ENCODE peak calls at places on chromosomes 12 and 14, in six cellular contexts. L is NCI-H1436 treated with DMSO at 0.1 percent for 48 hours; I is kidney glomerular epithelial cell; S is astrocyte; P is mucosa of gallbladder; M is stimulated activated CD4-positive, alpha-beta T cell treated with anti-CD3 and anti-CD28 coated beads, TNF-alpha, amount 100 ng/mL, for 1 hour. N is an unnamed sample.

GRCh38 chr12:106753526-106753925 is 21.0 kb upstream of the RIC8B start:
- DNase-seq in L (peak), S (no peak), I (no peak), M (no peak), P (no peak), N (no peak)

GRCh38 chr12:39975374-39975918 is 130.4 kb downstream of the SLC2A13 start:
- DNase-seq in P (no peak), I (no peak), S (peak), L (no peak), M (no peak), N (peak)

GRCh38 chr14:76050797-76051392 is 65.3 kb downstream of the IFT43 start:
- DNase-seq in M (peak), S (peak), I (peak), L (peak), P (peak), N (peak)

GRCh38 chr14:57712101-57712500 is 153.8 kb downstream of the SLC35F4 start:
- DNase-seq in S (no peak), M (no peak), L (no peak), P (no peak), I (peak), N (peak)

GRCh38 chr12:108119126-108119973 is 9.7 kb upstream of the WSCD2 start:
- DNase-seq in I (no peak), L (no peak), S (no peak), P (no peak), M (no peak), N (no peak)

GRCh38 chr12:74985293-74985985 is 224.2 kb downstream of the KCNC2 start:
- DNase-seq in L (no peak), S (no peak), I (no peak), P (no peak), M (no peak), N (no peak)

GRCh38 chr14:48672506-48672905 is 913.7 kb downstream of the RPS29 start:
- DNase-seq in P (no peak), M (no peak), I (no peak), S (no peak), L (no peak), N (no peak)

GRCh38 chr14:103552011-103552797 is 10.3 kb downstream of the BAG5 start:
- DNase-seq in P (no peak), L (no peak), I (peak), M (no peak), S (peak), N (peak)

GRCh38 chr12:66648336-66648735 is 30.5 kb downstream of the GRIP1 start:
- DNase-seq in P (no peak), S (peak), L (no peak), M (no peak), I (no peak), N (peak)

GRCh38 chr14:44873536-44873935 is 88.2 kb downstream of the KLHL28 start:
- DNase-seq in S (no peak), L (no peak), M (no peak), I (no peak), P (no peak), N (no peak)

GRCh38 chr12:19575307-19576243 is 136.3 kb downstream of the AEBP2 start:
- DNase-seq in S (peak), L (no peak), I (peak), P (peak), M (no peak), N (peak)

GRCh38 chr14:63045612-63046320 is 508 bp upstream of the KCNH5 start:
- DNase-seq in M (no peak), L (peak), S (peak), I (no peak), P (peak), N (no peak)

GRCh38 chr12:109987615-109988014 is 8.6 kb downstream of the GIT2 start:
- DNase-seq in I (no peak), S (no peak), M (no peak), P (no peak), L (no peak), N (no peak)

GRCh38 chr12:57309420-57309819 is 58.4 kb upstream of the STAC3 start:
- DNase-seq in I (no peak), S (peak), M (no peak), P (no peak), L (no peak), N (peak)

GRCh38 chr12:92466391-92467305 is 236.1 kb upstream of the PLEKHG7 start:
- DNase-seq in S (peak), P (peak), L (no peak), M (no peak), I (no peak), N (no peak)

GRCh38 chr14:93744176-93744575 is 44.1 kb downstream of the PRIMA1 start:
- DNase-seq in I (no peak), L (no peak), S (no peak), M (no peak), P (no peak), N (no peak)

GRCh38 chr12:4796218-4796617 is 76.0 kb downstream of the GALNT8 start:
- DNase-seq in I (no peak), P (no peak), S (no peak), L (no peak), M (no peak), N (no peak)

GRCh38 chr12:46763230-46763629 is 62.6 kb downstream of the SLC38A4 start:
- DNase-seq in M (no peak), I (no peak), L (no peak), P (no peak), S (no peak), N (no peak)

GRCh38 chr12:102740157-102741032 is 176.6 kb downstream of the PAH start:
- DNase-seq in S (peak), I (peak), L (no peak), M (no peak), P (no peak), N (peak)

GRCh38 chr14:33509927-33510535 is 440.8 kb downstream of the EGLN3 start:
- DNase-seq in I (peak), L (no peak), S (peak), P (no peak), M (no peak), N (peak)

GRCh38 chr12:114682920-114683708 is 861 bp downstream of the TBX3 start:
- DNase-seq in I (no peak), S (no peak), L (no peak), P (peak), M (no peak), N (no peak)

GRCh38 chr12:18439541-18439940 is 178.2 kb downstream of the PIK3C2G start:
- DNase-seq in M (no peak), L (no peak), P (no peak), I (no peak), S (peak), N (no peak)

GRCh38 chr14:67513631-67514108 is 19.4 kb upstream of the PLEKHH1 start:
- DNase-seq in I (no peak), P (peak), M (no peak), S (no peak), L (no peak), N (peak)

GRCh38 chr14:64465208-64465821 is at the start of gene AKAP5:
- DNase-seq in P (peak), M (peak), S (peak), I (no peak), L (peak), N (no peak)

GRCh38 chr12:131223791-131224567 is 270.3 kb downstream of the ADGRD1 start:
- DNase-seq in S (no peak), L (no peak), P (no peak), I (no peak), M (no peak), N (no peak)

GRCh38 chr12:58731096-58731495 is 189.2 kb downstream of the LRIG3 start:
- DNase-seq in S (no peak), I (no peak), L (no peak), P (no peak), M (no peak), N (no peak)

GRCh38 chr14:95233702-95234241 is 76.4 kb upstream of the DICER1 start:
- DNase-seq in I (no peak), M (no peak), P (no peak), S (no peak), L (no peak), N (peak)

GRCh38 chr12:27063250-27063851 is 19.0 kb downstream of the C12orf71 start:
- DNase-seq in M (no peak), I (no peak), P (no peak), L (no peak), S (no peak), N (no peak)

GRCh38 chr14:104881369-104881979 is 16.4 kb downstream of the CEP170B start:
- DNase-seq in M (no peak), S (no peak), L (no peak), I (no peak), P (no peak), N (no peak)

N was measured in renal cortical epithelial cell.